ENCODE peak calls at places on chromosomes 6 and 20, in eight cellular contexts. L, Q, J, G, V, H, R and O are unnamed samples.
A peak's percentile ranks its signal among the peaks of the same experiment; 100 is the strongest.

GRCh38 chr20:58649288-58650180 is 1.5 kb upstream of the STX16 start:
- DNase-seq in G (no peak), J (peak; percentile 58), R (no peak), H (no peak), L (no peak), Q (no peak), V (no peak), O (peak; percentile 32)

GRCh38 chr6:69416739-69417138 is 380.1 kb downstream of the LMBRD1 start:
- DNase-seq in R (no peak), H (no peak), V (peak; percentile 2), L (no peak), J (no peak), Q (no peak), G (no peak), O (no peak)

GRCh38 chr6:37706749-37707148 is 9.1 kb upstream of the MDGA1 start:
- DNase-seq in Q (no peak), H (no peak), R (no peak), V (no peak), G (no peak), J (no peak), L (no peak), O (no peak)

GRCh38 chr6:51495016-51495805 is 592.2 kb downstream of the PKHD1 start:
- DNase-seq in Q (no peak), J (peak; percentile 4), V (no peak), R (no peak), L (no peak), H (no peak), G (no peak), O (no peak)

GRCh38 chr6:71289039-71289801 is 609 bp downstream of the OGFRL1 start:
- DNase-seq in H (peak; percentile 78), G (peak; percentile 50), J (peak; percentile 61), Q (peak; percentile 27), R (peak; percentile 83), V (peak; percentile 10), L (no peak), O (peak; percentile 52)

GRCh38 chr20:37901280-37901666 is 1.7 kb upstream of the VSTM2L start:
- DNase-seq in G (no peak), V (no peak), L (no peak), Q (no peak), R (no peak), J (peak; percentile 82), H (no peak), O (no peak)

GRCh38 chr6:90028995-90029635 is 134.8 kb downstream of the GJA10 start:
- DNase-seq in J (peak; percentile 21), H (no peak), R (no peak), G (no peak), L (no peak), Q (no peak), V (no peak), O (no peak)

GRCh38 chr6:53959717-53960116 is 151.5 kb upstream of the MLIP start:
- DNase-seq in R (no peak), G (no peak), V (peak; percentile 78), Q (no peak), L (no peak), J (no peak), H (no peak), O (no peak)

GRCh38 chr6:158560787-158561246 is 926 bp downstream of the TMEM181 start:
- DNase-seq in J (peak; percentile 54), G (no peak), Q (peak; percentile 8), V (peak; percentile 12), R (peak; percentile 58), H (peak; percentile 16), L (no peak), O (peak; percentile 56)

GRCh38 chr6:150874184-150874583 is 8.7 kb downstream of the MTHFD1L start:
- DNase-seq in L (no peak), J (peak; percentile 45), Q (no peak), R (no peak), V (no peak), H (no peak), G (no peak), O (no peak)

GRCh38 chr6:135901776-135902524 is 50.4 kb downstream of the PDE7B start:
- DNase-seq in R (no peak), Q (no peak), H (no peak), G (no peak), L (no peak), V (no peak), J (no peak), O (peak; percentile 30)

GRCh38 chr6:84581494-84582259 is 182.7 kb downstream of the TBX18 start:
- DNase-seq in V (no peak), J (no peak), Q (no peak), R (no peak), L (no peak), G (peak; percentile 68), H (no peak), O (no peak)

GRCh38 chr20:2156666-2157624 is 55.3 kb downstream of the STK35 start:
- DNase-seq in H (no peak), J (no peak), V (no peak), R (no peak), Q (no peak), L (no peak), G (no peak), O (no peak)

GRCh38 chr20:32989507-32990283 is 14.5 kb downstream of the SUN5 start:
- DNase-seq in R (no peak), H (no peak), J (no peak), Q (no peak), G (no peak), L (no peak), V (no peak), O (no peak)

GRCh38 chr6:107173779-107174178 is 58.5 kb upstream of the BEND3 start:
- DNase-seq in Q (no peak), G (no peak), V (peak; percentile 11), H (no peak), J (no peak), R (no peak), L (no peak), O (no peak)

GRCh38 chr6:134060491-134061106 is 8.2 kb upstream of the SLC2A12 start:
- DNase-seq in Q (peak; percentile 42), R (no peak), L (no peak), G (no peak), J (peak; percentile 79), H (no peak), V (peak; percentile 74), O (no peak)

GRCh38 chr6:29521006-29521680 is 33.4 kb upstream of the MAS1L start:
- DNase-seq in J (no peak), H (no peak), L (no peak), R (no peak), Q (no peak), G (no peak), V (no peak), O (no peak)

GRCh38 chr20:3077618-3078134 is 6.3 kb downstream of the OXT start:
- DNase-seq in V (no peak), G (no peak), L (no peak), H (no peak), Q (no peak), J (no peak), R (no peak), O (no peak)

GRCh38 chr6:26220353-26220970 is 133.2 kb downstream of the HFE start:
- DNase-seq in V (no peak), H (peak; percentile 62), Q (no peak), J (peak; percentile 27), L (no peak), R (no peak), G (no peak), O (no peak)

GRCh38 chr6:101776919-101777350 is 383.4 kb downstream of the GRIK2 start:
- DNase-seq in R (no peak), J (no peak), H (no peak), V (no peak), L (no peak), Q (no peak), G (no peak), O (no peak)
- H3K9me2 ChIP-seq in R (no peaks in the 10 kb centered on the region), J (no peaks in the 10 kb centered on the region), H (no peaks in the 10 kb centered on the region), V (no peaks in the 10 kb centered on the region), L (no peaks in the 10 kb centered on the region), Q (no peaks in the 10 kb centered on the region), G (no peaks in the 10 kb centered on the region), O (no peaks in the 10 kb centered on the region)

GRCh38 chr6:73984851-73985250 is 288.8 kb downstream of the CD109 start:
- DNase-seq in J (no peak), R (no peak), Q (no peak), L (no peak), G (no peak), H (no peak), V (no peak), O (no peak)

GRCh38 chr6:73983367-73983766 is 287.4 kb downstream of the CD109 start:
- DNase-seq in G (no peak), Q (no peak), R (no peak), L (no peak), V (no peak), J (no peak), H (no peak), O (no peak)

GRCh38 chr6:73985891-73986290 is 289.9 kb downstream of the CD109 start:
- DNase-seq in Q (no peak), H (no peak), G (no peak), J (peak; percentile 43), L (peak; percentile 12), R (no peak), V (peak; percentile 50), O (no peak)
- TF ChIP-seq CTCF in Q (no peak), H (peak; percentile 37), G (no peak), J (peak; percentile 68), L (peak; percentile 63), R (no peak), V (peak; percentile 68), O (no peak)

DNA sequence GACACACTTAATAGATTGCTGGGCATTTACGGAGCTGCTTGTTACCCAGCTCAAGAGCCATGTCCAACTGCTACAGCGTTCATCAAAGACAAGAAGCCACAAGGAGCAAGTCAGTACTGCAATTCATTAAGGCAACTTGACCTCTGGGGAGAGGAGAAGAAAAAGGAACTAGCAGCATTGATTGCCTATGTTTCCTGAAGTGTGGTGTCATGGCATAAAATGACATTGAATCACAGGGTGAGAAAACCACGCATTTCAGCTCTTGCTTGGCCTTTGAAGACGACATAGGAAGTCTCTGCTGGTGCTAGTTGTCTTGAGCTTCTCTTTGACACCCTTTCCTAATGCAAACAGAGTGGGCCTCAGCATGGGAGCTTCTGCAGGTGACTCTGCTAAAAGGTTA is 139.1 kb downstream of the CDH26 start:
- DNase-seq in R (no peak), G (no peak), J (no peak), H (no peak), Q (no peak), V (no peak), L (no peak), O (no peak)
- H3K4me1 ChIP-seq in R (no peaks in the 10 kb centered on the region), G (peaks cover 20% of the 10 kb centered on the region), J (no peaks in the 10 kb centered on the region), H (no peaks in the 10 kb centered on the region), Q (no peaks in the 10 kb centered on the region), V (no peaks in the 10 kb centered on the region), L (no peaks in the 10 kb centered on the region), O (no peaks in the 10 kb centered on the region)

GRCh38 chr6:46135176-46135575 is 5.4 kb downstream of the ENPP4 start:
- DNase-seq in Q (no peak), J (no peak), G (no peak), H (no peak), R (no peak), L (no peak), V (no peak), O (no peak)

GRCh38 chr6:46137387-46137786 is 7.6 kb downstream of the ENPP4 start:
- DNase-seq in G (no peak), Q (no peak), J (no peak), V (no peak), L (no peak), H (no peak), R (no peak), O (no peak)

GRCh38 chr6:46130665-46131064 is 876 bp downstream of the ENPP4 start:
- DNase-seq in R (no peak), Q (no peak), H (peak; percentile 23), V (peak; percentile 10), J (no peak), G (no peak), L (no peak), O (no peak)

GRCh38 chr6:46138281-46138680 is 8.5 kb downstream of the ENPP4 start:
- DNase-seq in V (no peak), G (no peak), L (no peak), R (no peak), H (peak; percentile 7), Q (no peak), J (no peak), O (no peak)

GRCh38 chr6:46134216-46134615 is 4.4 kb downstream of the ENPP4 start:
- DNase-seq in J (no peak), G (no peak), R (no peak), L (no peak), Q (no peak), H (no peak), V (no peak), O (no peak)
- H3K9me2 ChIP-seq in J (no peaks in the 10 kb centered on the region), G (no peaks in the 10 kb centered on the region), R (no peaks in the 10 kb centered on the region), L (no peaks in the 10 kb centered on the region), Q (no peaks in the 10 kb centered on the region), H (no peaks in the 10 kb centered on the region), V (no peaks in the 10 kb centered on the region), O (no peaks in the 10 kb centered on the region)